ENCODE peak calls at places on chromosome 10, in five cellular contexts. N, O, C, T and M are unnamed samples.

GRCh38 chr10:1515780-1516491 is 221.4 kb downstream of the ADARB2 start:
- DNase-seq in N (no peak), O (no peak), C (no peak), T (no peak), M (no peak)

GRCh38 chr10:131822694-131823245 is 78.0 kb upstream of the PPP2R2D start:
- DNase-seq in N (no peak), O (no peak), C (no peak), T (no peak), M (no peak)

GRCh38 chr10:13526952-13527863 is 1.6 kb downstream of the BEND7 start:
- DNase-seq in N (no peak), O (peak; percentile 30), C (peak; percentile 60), T (peak; percentile 86), M (no peak)

GRCh38 chr10:117131390-117132327 is 6.4 kb downstream of the VAX1 start:
- DNase-seq in N (no peak), O (peak; percentile 32), C (no peak), T (no peak), M (peak; percentile 33)

GRCh38 chr10:44510716-44511115 is 125.8 kb upstream of the CXCL12 start:
- DNase-seq in N (no peak), O (no peak), C (peak; percentile 86), T (peak; percentile 83), M (no peak)

GRCh38 chr10:80755893-80756292 is 218.2 kb downstream of the SH2D4B start:
- DNase-seq in N (no peak), O (no peak), C (no peak), T (no peak), M (no peak)

GRCh38 chr10:119191881-119192280 is 13.3 kb upstream of the PRDX3 start:
- DNase-seq in N (no peak), O (no peak), C (no peak), T (no peak), M (no peak)

GRCh38 chr10:112967200-112967599 is 17.2 kb downstream of the TCF7L2 start:
- DNase-seq in N (no peak), O (no peak), C (peak; percentile 74), T (no peak), M (no peak)

GRCh38 chr10:67803588-67804394 is 34.2 kb downstream of the DNAJC12 start:
- DNase-seq in N (no peak), O (peak; percentile 48), C (no peak), T (no peak), M (no peak)

GRCh38 chr10:132676193-132676891 is 109.6 kb downstream of the NKX6-2 start:
- DNase-seq in N (no peak), O (no peak), C (no peak), T (no peak), M (no peak)

GRCh38 chr10:44008270-44008916 is 359.7 kb upstream of the ZNF32 start:
- DNase-seq in N (no peak), O (peak; percentile 60), C (no peak), T (peak; percentile 33), M (no peak)

GRCh38 chr10:98169379-98169778 is 34.9 kb downstream of the R3HCC1L start:
- DNase-seq in N (no peak), O (no peak), C (no peak), T (no peak), M (no peak)

GRCh38 chr10:31242902-31243301 is 76.1 kb upstream of the ZEB1 start:
- DNase-seq in N (no peak), O (peak; percentile 13), C (peak; percentile 94), T (peak; percentile 94), M (no peak)

GRCh38 chr10:76675951-76676587 is 961.5 kb downstream of the KCNMA1 start:
- DNase-seq in N (no peak), O (no peak), C (peak; percentile 86), T (peak; percentile 67), M (no peak)

GRCh38 chr10:61464461-61465215 is 11.5 kb upstream of the TMEM26 start:
- DNase-seq in N (no peak), O (no peak), C (peak; percentile 71), T (peak; percentile 68), M (no peak)

GRCh38 chr10:61465807-61466425 is 12.7 kb upstream of the TMEM26 start:
- DNase-seq in N (no peak), O (no peak), C (peak; percentile 25), T (no peak), M (no peak)

GRCh38 chr10:61463035-61463909 is 10.1 kb upstream of the TMEM26 start:
- DNase-seq in N (no peak), O (no peak), C (peak; percentile 98), T (peak; percentile 92), M (no peak)

GRCh38 chr10:61460835-61461234 is 7.7 kb upstream of the TMEM26 start:
- DNase-seq in N (no peak), O (no peak), C (no peak), T (no peak), M (no peak)

DNA sequence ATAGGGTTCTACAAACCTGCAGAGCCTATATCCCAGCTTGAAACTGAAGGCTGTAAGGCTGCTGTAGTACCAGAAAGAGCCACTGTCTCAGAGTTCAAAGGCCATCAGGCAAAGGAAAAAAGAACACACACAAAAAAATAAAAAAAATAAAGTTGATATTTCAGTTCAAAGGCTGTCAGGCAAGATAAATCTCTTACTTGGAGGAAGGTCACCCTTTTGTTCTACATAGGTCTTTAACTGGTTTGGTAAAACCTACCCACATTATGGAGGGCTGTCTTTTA is 12.0 kb upstream of the TMEM26 start:
- DNase-seq in N (no peak), O (no peak), C (no peak), T (no peak), M (no peak)
- TF ChIP-seq CTCF in N (no peak), O (no peak), C (peak; percentile 29), T (peak; percentile 13), M (no peak)

DNA sequence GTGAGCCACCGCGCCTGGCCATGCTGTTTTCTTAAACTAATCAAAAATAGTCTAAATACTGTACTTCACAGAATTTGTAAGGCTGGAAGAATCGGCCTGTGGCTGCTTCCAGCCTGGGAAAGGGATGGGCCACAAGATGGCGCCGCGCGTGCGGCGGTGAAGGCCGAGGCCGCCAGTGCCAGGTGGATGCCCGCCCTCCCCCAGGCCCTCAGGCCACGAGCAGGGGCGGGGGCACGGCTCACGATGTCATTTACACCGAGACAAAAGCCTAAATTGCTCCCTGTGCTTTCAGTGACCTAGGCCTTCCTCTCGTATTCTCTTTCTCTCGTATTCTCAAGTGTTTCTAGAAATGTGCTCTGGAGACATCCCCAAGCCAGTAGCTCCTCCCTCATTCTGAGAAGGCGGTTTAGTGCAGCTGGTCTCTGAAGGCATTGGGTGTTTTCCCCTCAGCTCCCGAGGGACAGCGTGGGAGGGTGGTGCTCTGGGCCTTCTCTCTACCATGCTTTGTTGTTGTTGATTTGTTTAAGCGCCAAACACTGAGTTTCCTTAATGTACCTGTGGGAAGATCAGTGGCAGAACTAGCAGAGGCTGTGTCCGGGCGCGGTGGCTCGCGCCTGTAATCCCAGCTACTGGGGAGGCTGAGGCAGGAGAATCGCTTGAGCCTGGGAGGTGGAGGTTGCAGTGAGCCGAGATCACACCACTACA is 68.4 kb downstream of the CDC123 start:
- DNase-seq in N (peak; percentile 51), O (peak; percentile 91), C (peak; percentile 73), T (peak; percentile 66), M (peak; percentile 79)
- TF ChIP-seq CTCF in N (peak; percentile 70), O (peak; percentile 82), C (peak; percentile 81), T (peak; percentile 71), M (peak; percentile 72)

GRCh38 chr10:51085204-51085603 is 10.9 kb downstream of the PRKG1 start:
- DNase-seq in N (no peak), O (no peak), C (no peak), T (no peak), M (no peak)

GRCh38 chr10:51086695-51087094 is 12.4 kb downstream of the PRKG1 start:
- DNase-seq in N (no peak), O (no peak), C (no peak), T (no peak), M (no peak)

GRCh38 chr10:51079766-51080165 is 5.5 kb downstream of the PRKG1 start:
- DNase-seq in N (no peak), O (no peak), C (no peak), T (no peak), M (no peak)

GRCh38 chr10:51082857-51083256 is 8.6 kb downstream of the PRKG1 start:
- DNase-seq in N (no peak), O (no peak), C (no peak), T (no peak), M (no peak)

DNA sequence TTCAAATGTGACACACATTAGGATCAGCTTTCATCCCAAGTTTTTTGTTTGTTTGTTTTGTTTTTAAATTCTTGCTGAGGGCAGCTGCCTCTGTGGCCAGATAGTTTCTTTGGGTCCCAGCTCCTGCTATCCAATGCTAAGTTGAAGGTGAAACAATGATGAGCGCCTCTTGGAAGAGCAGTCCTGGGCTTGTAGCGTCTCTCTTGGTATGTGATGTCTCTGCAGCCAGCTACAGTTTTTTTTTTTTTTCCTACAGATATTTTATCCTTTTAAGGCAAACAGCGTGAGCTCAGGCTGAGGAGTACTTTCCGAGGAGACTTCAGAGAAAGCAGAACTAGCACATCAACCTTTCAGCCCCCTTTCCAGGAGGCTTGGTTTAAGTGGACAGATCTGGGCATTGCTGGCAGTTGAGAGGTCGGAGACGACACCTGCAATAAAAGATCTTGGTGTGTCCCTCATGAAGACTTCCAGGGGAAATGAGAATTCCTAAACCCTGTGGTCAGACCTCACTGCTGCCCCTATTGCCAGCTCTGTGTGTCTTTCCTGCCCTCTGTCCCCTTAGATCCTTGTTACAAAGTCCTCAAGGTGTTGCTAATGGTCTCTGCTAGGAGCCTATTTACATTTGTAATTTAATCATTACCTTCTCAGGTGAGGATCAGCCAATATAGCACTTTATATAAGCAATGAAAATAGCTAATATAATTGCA is 9.1 kb downstream of the PRKG1 start:
- DNase-seq in N (no peak), O (no peak), C (no peak), T (no peak), M (no peak)
- TF ChIP-seq CTCF in N (no peak), O (no peak), C (no peak), T (no peak), M (no peak)

GRCh38 chr10:124541076-124541903 is 79.7 kb downstream of the LHPP start:
- DNase-seq in N (no peak), O (no peak), C (no peak), T (no peak), M (no peak)

GRCh38 chr10:124543971-124544370 is 82.3 kb downstream of the LHPP start:
- DNase-seq in N (no peak), O (no peak), C (no peak), T (no peak), M (no peak)

GRCh38 chr10:124542336-124542735 is 80.7 kb downstream of the LHPP start:
- DNase-seq in N (no peak), O (no peak), C (no peak), T (no peak), M (no peak)

GRCh38 chr10:124544711-124545110 is 83.1 kb downstream of the LHPP start:
- DNase-seq in N (no peak), O (no peak), C (no peak), T (no peak), M (no peak)

DNA sequence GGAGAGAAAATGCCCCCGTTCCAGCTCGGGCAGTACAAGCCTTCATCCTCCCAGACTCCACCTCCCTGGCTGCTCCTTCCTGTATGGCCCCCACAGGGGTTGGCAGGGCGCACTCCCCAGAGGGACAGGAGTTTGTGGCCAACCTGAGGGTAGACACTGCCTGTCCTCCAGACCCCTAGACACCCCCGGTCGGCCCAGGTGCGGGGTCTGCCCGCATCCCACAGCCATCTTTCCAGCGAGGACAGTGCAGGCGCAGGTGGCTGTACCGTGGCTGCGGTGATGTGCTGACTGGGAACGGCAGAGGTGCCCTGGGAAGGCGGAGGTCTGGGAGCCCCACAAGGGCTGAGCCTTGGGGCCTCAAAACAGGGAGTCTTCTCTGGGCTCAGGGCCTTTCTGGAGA is 81.5 kb downstream of the LHPP start:
- DNase-seq in N (no peak), O (no peak), C (no peak), T (no peak), M (no peak)
- TF ChIP-seq CTCF in N (no peak), O (no peak), C (no peak), T (no peak), M (no peak)

GRCh38 chr10:25768167-25768566 is 165.9 kb upstream of the MYO3A start:
- DNase-seq in N (no peak), O (no peak), C (no peak), T (no peak), M (no peak)
- TF ChIP-seq CTCF in N (no peak), O (no peak), C (no peak), T (no peak), M (no peak)